ENCODE peak calls at places on chromosome 13, in four cellular contexts. Z is A549, T is GM23338, Q is SK-N-SH. A is an unnamed sample.

GRCh38 chr13:85254641-85255040 is 544.6 kb downstream of the SLITRK6 start:
- DNase-seq in Z (no peak), T (no peak), Q (no peak), A (no peak)

GRCh38 chr13:26051231-26052135 is at the start of gene SHISA2:
- DNase-seq in Z (no peak), T (peak; percentile 82), Q (peak; percentile 87), A (peak; percentile 20)

GRCh38 chr13:74895042-74895811 is 586.7 kb downstream of the TBC1D4 start:
- DNase-seq in Z (no peak), T (no peak), Q (no peak), A (no peak)

GRCh38 chr13:22487932-22488331 is 692.8 kb upstream of the SGCG start:
- DNase-seq in Z (no peak), T (no peak), Q (no peak), A (no peak)

GRCh38 chr13:112260108-112261055 is 115.8 kb upstream of the SPACA7 start:
- DNase-seq in Z (no peak), T (no peak), Q (no peak), A (no peak)

GRCh38 chr13:44300895-44301638 is 72.6 kb upstream of the SERP2 start:
- DNase-seq in Z (peak; percentile 61), T (no peak), Q (no peak), A (no peak)

GRCh38 chr13:39483326-39483725 is 119.7 kb downstream of the LHFPL6 start:
- DNase-seq in Z (no peak), T (no peak), Q (no peak), A (no peak)

GRCh38 chr13:112998506-112999280 is 29.7 kb downstream of the MCF2L start:
- DNase-seq in Z (no peak), T (no peak), Q (no peak), A (no peak)

GRCh38 chr13:110503979-110504499 is 57.5 kb downstream of the RAB20 start:
- DNase-seq in Z (no peak), T (no peak), Q (no peak), A (no peak)

GRCh38 chr13:49681837-49682236 is 9.4 kb downstream of the EBPL start:
- DNase-seq in Z (no peak), T (no peak), Q (no peak), A (no peak)

GRCh38 chr13:37602743-37603381 is 4.3 kb upstream of the POSTN start:
- DNase-seq in Z (no peak), T (no peak), Q (peak; percentile 3), A (no peak)

GRCh38 chr13:41053384-41053826 is 7.9 kb upstream of the WBP4 start:
- DNase-seq in Z (no peak), T (no peak), Q (no peak), A (no peak)

GRCh38 chr13:48775285-48775684 is 121.6 kb downstream of the CYSLTR2 start:
- DNase-seq in Z (no peak), T (no peak), Q (no peak), A (no peak)

GRCh38 chr13:43686557-43686956 is 100.2 kb downstream of the ENOX1 start:
- DNase-seq in Z (peak; percentile 5), T (no peak), Q (peak; percentile 1), A (no peak)

GRCh38 chr13:34349091-34349722 is 531.3 kb downstream of the RFC3 start:
- DNase-seq in Z (no peak), T (no peak), Q (no peak), A (no peak)

GRCh38 chr13:27953671-27954405 is 15.3 kb downstream of the CDX2 start:
- DNase-seq in Z (peak; percentile 57), T (peak; percentile 92), Q (peak; percentile 90), A (peak; percentile 83)

GRCh38 chr13:37956536-37956935 is 87.0 kb upstream of the TRPC4 start:
- DNase-seq in Z (no peak), T (no peak), Q (no peak), A (no peak)

GRCh38 chr13:42364613-42365000 is 92.7 kb downstream of the AKAP11 start:
- DNase-seq in Z (no peak), T (peak; percentile 32), Q (no peak), A (no peak)

GRCh38 chr13:73138967-73139491 is 80.2 kb downstream of the KLF5 start:
- DNase-seq in Z (peak; percentile 6), T (peak; percentile 16), Q (no peak), A (no peak)

GRCh38 chr13:48804836-48805601 is 151.3 kb downstream of the CYSLTR2 start:
- DNase-seq in Z (no peak), T (no peak), Q (no peak), A (no peak)

GRCh38 chr13:48508001-48508400 is 24.9 kb downstream of the RCBTB2 start:
- DNase-seq in Z (no peak), T (no peak), Q (no peak), A (no peak)

GRCh38 chr13:59094149-59094548 is 1069.6 kb downstream of the DIAPH3 start:
- DNase-seq in Z (no peak), T (no peak), Q (no peak), A (no peak)

GRCh38 chr13:30735025-30735967 is at the start of gene ALOX5AP:
- DNase-seq in Z (no peak), T (no peak), Q (no peak), A (peak; percentile 93)

GRCh38 chr13:33186851-33187250 is 98.7 kb downstream of the STARD13 start:
- DNase-seq in Z (no peak), T (peak; percentile 65), Q (no peak), A (peak; percentile 14)

GRCh38 chr13:110756268-110756667 is 42.8 kb downstream of the ING1 start:
- DNase-seq in Z (no peak), T (peak; percentile 23), Q (no peak), A (no peak)

GRCh38 chr13:50403311-50403710 is 388.1 kb downstream of the KCNRG start:
- DNase-seq in Z (no peak), T (no peak), Q (no peak), A (no peak)

GRCh38 chr13:40187324-40187795 is 479.1 kb downstream of the FOXO1 start:
- DNase-seq in Z (no peak), T (peak; percentile 21), Q (no peak), A (no peak)

GRCh38 chr13:111623170-111623569 is 302.7 kb downstream of the TEX29 start:
- DNase-seq in Z (no peak), T (no peak), Q (no peak), A (no peak)

GRCh38 chr13:59873856-59874255 is 289.9 kb downstream of the DIAPH3 start:
- DNase-seq in Z (no peak), T (no peak), Q (no peak), A (no peak)

GRCh38 chr13:24064258-24064860 is 96.2 kb upstream of the SPATA13 start:
- DNase-seq in Z (no peak), T (no peak), Q (no peak), A (no peak)
- H3K27ac ChIP-seq in Z (no peak overlapping the region), T (no peak overlapping the region), Q (no peak overlapping the region), A (no peak overlapping the region)

DNA sequence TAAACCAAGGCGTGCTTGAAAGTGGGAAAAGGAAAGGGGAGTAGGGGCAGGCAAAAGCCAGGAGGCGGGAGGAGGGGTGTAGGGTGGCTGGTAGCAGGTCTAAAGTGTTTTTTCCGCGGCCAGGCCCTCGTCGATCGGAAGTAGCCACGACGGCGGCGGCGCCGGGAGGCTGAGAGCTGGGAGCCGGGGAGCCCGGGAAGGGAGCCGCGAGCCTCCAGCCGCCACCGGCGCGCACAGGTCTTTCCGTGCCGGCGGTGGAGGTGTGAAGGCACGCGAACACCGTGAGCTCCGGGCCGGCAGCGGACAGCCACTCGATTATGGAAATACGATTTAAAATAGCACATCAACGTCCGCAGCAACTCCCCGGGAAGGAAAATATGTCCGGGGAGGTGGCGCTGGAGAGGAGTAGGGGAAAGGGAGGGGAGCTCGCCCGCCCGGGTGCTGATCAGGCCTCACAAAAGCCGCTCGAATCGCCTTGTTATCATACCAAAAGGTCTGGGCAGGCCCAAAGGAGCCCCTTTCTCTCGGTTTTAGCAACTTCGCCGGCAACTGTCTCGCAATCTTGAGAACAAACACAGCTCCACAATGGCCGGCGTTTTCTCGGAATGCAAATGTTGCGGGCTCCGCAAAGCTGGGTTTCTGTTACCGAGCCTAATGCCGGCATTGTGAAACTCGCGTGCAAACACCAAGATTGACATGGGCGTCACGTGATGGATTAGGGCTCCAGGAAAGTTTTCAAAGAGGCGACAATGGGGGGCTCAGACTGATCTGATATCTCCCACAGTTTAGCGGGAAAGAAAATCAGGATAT is 2.9 kb upstream of the PCDH8 start:
- DNase-seq in Z (no peak), T (peak; percentile 89), Q (peak; percentile 68), A (peak; percentile 70)
- TF ChIP-seq REST in Z (no peak), T (no peak), Q (no peak), A (no peak)

DNA sequence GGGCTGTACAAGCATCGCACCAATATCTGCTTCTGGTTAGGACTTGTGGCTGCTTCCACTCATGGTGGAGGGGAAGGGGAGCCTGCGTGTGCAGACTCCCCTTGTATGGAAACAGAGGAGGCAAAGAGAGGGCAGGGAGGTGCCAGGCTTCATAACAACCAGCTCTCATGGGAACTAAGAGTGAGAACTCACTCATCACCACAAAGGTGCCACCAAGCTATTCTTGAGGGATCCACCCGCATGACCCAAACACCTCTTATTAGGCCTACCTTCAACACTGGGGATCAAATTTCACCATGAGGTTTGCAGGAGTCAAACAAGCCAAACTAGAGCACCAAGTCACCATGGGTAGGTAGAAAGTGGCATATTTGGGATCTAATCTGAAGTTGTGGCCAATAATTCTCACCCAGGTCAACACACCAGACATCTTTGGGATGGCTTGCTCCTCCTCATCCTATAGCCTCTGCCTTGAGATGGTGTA is 46.4 kb downstream of the RUBCNL start:
- DNase-seq in Z (no peak), T (no peak), Q (no peak), A (no peak)
- H3K27ac ChIP-seq in Z (no peak overlapping the region), T (no peak overlapping the region), Q (peak overlapping the region; percentile 64), A (no peak overlapping the region)

GRCh38 chr13:32029684-32030083 is 1.9 kb upstream of the FRY start:
- DNase-seq in Z (no peak), T (no peak), Q (no peak), A (no peak)

GRCh38 chr13:32025730-32026129 is 5.8 kb upstream of the FRY start:
- DNase-seq in Z (no peak), T (peak; percentile 82), Q (no peak), A (no peak)

GRCh38 chr13:32023698-32024097 is 7.9 kb upstream of the FRY start:
- DNase-seq in Z (no peak), T (no peak), Q (no peak), A (no peak)

GRCh38 chr13:32024750-32025149 is 6.8 kb upstream of the FRY start:
- DNase-seq in Z (no peak), T (peak; percentile 22), Q (no peak), A (no peak)

DNA sequence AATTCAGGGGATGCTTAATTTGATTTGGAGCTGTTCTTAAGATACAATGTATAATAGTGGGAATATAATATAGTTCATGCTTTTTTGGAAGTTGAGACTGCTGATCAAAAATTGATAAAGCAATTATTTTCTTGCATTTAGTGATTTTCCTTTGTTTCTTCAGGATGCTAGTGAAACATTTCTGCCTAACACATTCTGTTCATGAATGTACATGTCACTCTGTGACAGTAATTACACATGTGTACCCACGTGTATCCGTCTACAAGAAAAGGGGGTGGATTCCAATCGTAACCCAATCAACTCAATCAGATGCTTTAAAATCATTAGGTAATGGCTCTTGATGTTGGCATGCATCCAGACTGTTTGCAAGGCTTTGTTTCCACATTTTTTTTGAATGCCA is 5.0 kb upstream of the FRY start:
- DNase-seq in Z (no peak), T (no peak), Q (no peak), A (no peak)
- TF ChIP-seq REST in Z (no peak), T (no peak), Q (no peak), A (no peak)

DNA sequence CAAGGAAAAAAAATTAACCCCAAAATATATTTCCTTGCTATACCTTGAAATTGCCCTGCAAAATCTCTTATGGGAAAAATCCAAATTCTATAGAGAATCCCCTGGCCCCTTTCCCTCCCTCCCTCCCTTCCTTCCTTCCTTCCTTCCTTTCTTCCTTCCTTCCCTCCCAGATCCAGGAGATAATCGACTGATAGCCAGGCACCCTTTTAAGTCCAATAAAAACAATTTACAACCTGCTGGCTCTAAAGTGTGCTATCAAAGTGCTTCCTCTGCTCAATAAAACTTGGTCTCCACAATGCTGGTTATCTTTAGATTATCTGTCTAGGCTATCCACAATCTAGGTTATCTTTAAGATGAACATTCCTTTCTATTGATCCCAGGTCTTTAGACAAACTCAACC is 83.1 kb upstream of the TUBA3C start:
- DNase-seq in Z (no peak), T (no peak), Q (no peak), A (no peak)
- H3K27ac ChIP-seq in Z (no peak overlapping the region), T (no peak overlapping the region), Q (no peak overlapping the region), A (no peak overlapping the region)

A was measured in HL-60.